ENCODE peak calls at places on chromosomes 11 and 22, in nine cellular contexts. L is ovary, S is mammary epithelial cell, X is psoas muscle, Q is astrocyte, K is left ventricle myocardium inferior, O is lower lobe of right lung, U is GM23248, D is stomach. C is an unnamed sample. For H3K4me1, the result is how much of the 10 kb centered on the place peaks cover.

GRCh38 chr11:626475-627272 is at the start of gene SCT:
- DNase-seq in S (no peak), Q (no peak), X (no peak), L (no peak), U (no peak), K (no peak), D (no peak), O (peak), C (no peak)

GRCh38 chr22:43446037-43446803 is 34.4 kb downstream of the MPPED1 start:
- DNase-seq in Q (no peak), K (no peak), D (no peak), L (no peak), O (no peak), U (no peak), X (no peak), S (no peak), C (no peak)

GRCh38 chr11:122414406-122415018 is 241.0 kb upstream of the UBASH3B start:
- DNase-seq in L (no peak), U (no peak), D (no peak), X (no peak), S (no peak), Q (no peak), K (no peak), O (no peak), C (no peak)

GRCh38 chr11:65546217-65546958 is 11.8 kb downstream of the LTBP3 start:
- DNase-seq in X (peak), O (peak), Q (no peak), K (peak), L (peak), U (no peak), S (peak), D (peak), C (no peak)

GRCh38 chr22:46828323-46829139 is 66.1 kb downstream of the TBC1D22A start:
- DNase-seq in D (no peak), K (no peak), S (no peak), Q (no peak), L (no peak), O (no peak), U (no peak), X (no peak), C (no peak)

GRCh38 chr11:8775341-8776133 is 92.9 kb downstream of the RPL27A start:
- DNase-seq in S (no peak), X (no peak), O (no peak), Q (no peak), L (peak), K (no peak), U (no peak), D (peak), C (no peak)

GRCh38 chr22:48192071-48192470 is 1429.6 kb downstream of the TBC1D22A start:
- DNase-seq in K (no peak), O (no peak), U (no peak), X (no peak), D (no peak), S (no peak), L (no peak), Q (no peak), C (no peak)

GRCh38 chr11:118530180-118530682 is 761 bp upstream of the TMEM25 start:
- DNase-seq in X (no peak), D (peak), K (no peak), Q (no peak), S (peak), U (peak), O (no peak), L (no peak), C (no peak)

DNA sequence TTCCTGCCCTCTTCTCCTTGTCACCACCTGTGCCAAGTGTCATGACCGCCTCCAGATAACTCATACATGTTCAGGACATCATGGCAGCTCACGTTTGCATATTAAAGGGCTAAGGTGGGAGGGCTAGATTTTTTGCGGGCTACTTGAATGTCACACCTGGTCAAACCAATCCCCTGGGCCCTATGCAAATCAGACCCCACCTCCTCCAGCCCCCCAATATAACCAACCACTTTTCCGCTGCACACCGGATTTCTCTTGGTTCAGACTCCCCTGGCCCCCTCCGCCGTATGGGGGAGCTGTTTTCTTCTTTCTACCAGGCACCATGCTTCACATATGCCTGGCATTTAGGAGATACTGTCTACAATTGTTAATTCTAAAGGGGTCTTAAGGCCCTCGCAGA is 12.6 kb downstream of the UPB1 start:
- DNase-seq in X (no peak), D (no peak), U (no peak), K (no peak), Q (no peak), S (no peak), O (no peak), L (no peak), C (peak)
- H3K27ac ChIP-seq in X (no peak), D (no peak), U (no peak), K (no peak), Q (no peak), S (no peak), O (peak), L (no peak), C (no peak)

DNA sequence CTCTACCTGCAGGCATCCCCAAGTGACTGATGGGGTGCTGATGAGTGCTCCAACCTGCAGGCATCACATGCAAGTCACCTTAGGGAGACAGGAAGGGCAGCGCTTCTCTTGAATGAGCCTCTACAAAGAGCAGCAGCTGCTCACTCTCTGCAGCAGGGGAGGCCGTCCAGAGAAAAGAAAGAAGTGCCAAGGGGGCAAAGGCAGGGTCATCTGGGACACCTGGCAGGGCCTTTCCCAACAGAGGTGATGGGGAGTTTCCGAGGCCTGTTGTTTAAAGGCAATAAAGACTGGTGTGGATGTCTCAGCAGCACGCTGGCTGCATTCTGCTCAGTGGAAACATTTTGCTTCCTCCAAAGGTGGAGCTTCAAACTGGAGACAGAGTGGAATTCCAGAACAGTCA is 113.7 kb downstream of the ETS1 start:
- DNase-seq in O (no peak), X (no peak), Q (no peak), U (peak), K (no peak), S (no peak), L (no peak), D (no peak), C (no peak)
- H3K4me1 ChIP-seq in O (half or more), X (under half), Q (under half), U (half or more), K (half or more), S (under half), L (under half), D (under half), C (under half)

GRCh38 chr22:28977481-28977971 is 84.1 kb downstream of the C22orf31 start:
- DNase-seq in K (no peak), Q (peak), U (peak), D (peak), L (no peak), X (no peak), S (peak), O (no peak), C (no peak)
- H3K4me3 ChIP-seq in K (peak), Q (peak), U (peak), D (peak), L (peak), X (peak), S (peak), O (peak), C (no peak)

GRCh38 chr11:44030996-44031395 is 16.8 kb upstream of the ACCSL start:
- DNase-seq in O (no peak), U (no peak), X (no peak), Q (no peak), S (no peak), K (no peak), L (no peak), D (no peak), C (no peak)

GRCh38 chr11:44028816-44029506 is 18.8 kb upstream of the ACCSL start:
- DNase-seq in L (no peak), U (peak), K (no peak), S (no peak), X (no peak), Q (no peak), O (no peak), D (no peak), C (no peak)

GRCh38 chr11:44028401-44028800 is 19.4 kb upstream of the ACCSL start:
- DNase-seq in D (no peak), S (no peak), L (no peak), X (no peak), K (no peak), Q (no peak), O (no peak), U (peak), C (no peak)

GRCh38 chr11:44030276-44030932 is 17.4 kb upstream of the ACCSL start:
- DNase-seq in K (peak), L (peak), X (no peak), U (peak), O (no peak), D (no peak), S (no peak), Q (peak), C (no peak)

DNA sequence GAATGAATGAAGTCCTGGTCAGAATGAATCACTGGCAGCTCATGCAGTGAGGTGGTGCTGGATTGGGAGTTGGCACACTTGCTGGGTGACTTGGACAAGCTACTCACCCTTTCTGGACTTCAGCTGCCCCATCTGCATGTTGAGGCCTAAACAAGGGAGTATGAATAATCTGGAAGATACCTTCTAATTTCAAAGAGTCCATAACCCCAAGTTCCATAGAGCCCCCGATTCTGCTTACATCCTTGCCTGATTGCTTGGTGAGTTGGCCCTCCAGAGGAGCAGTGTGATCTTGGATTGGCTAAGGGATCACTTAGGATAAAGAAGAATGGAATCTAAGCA is 18.3 kb upstream of the ACCSL start:
- DNase-seq in O (no peak), Q (no peak), S (no peak), D (no peak), X (no peak), L (no peak), K (no peak), U (peak), C (no peak)
- H3K27ac ChIP-seq in O (no peak), Q (no peak), S (no peak), D (no peak), X (no peak), L (peak), K (peak), U (no peak), C (no peak)

C was measured in iPS DF 6.9.